ENCODE peak calls at places on chromosomes 1 and 21, in ten cellular contexts. Z, M, W, C, Q, K, F, E, B and S are unnamed samples.

GRCh38 chr1:24554714-24555113 is 1.2 kb upstream of the NCMAP start:
- DNase-seq in Z (no peak), M (no peak), W (no peak), C (no peak), Q (no peak), K (no peak), F (no peak), E (no peak), B (no peak), S (no peak)

GRCh38 chr1:222286039-222286438 is 261.9 kb downstream of the HHIPL2 start:
- DNase-seq in Z (no peak), M (no peak), W (no peak), C (no peak), Q (no peak), K (no peak), F (no peak), E (no peak), B (no peak), S (no peak)

GRCh38 chr1:65527211-65527610 is 106.7 kb downstream of the LEPR start:
- DNase-seq in Z (peak), M (no peak), W (no peak), C (no peak), Q (no peak), K (no peak), F (no peak), E (no peak), B (no peak), S (peak)

GRCh38 chr1:102970496-102971078 is 137.7 kb downstream of the COL11A1 start:
- DNase-seq in Z (peak), M (no peak), W (peak), C (peak), Q (peak), K (peak), F (no peak), E (no peak), B (no peak), S (peak)

GRCh38 chr1:186765446-186765845 is 63.3 kb upstream of the PLA2G4A start:
- DNase-seq in Z (no peak), M (no peak), W (no peak), C (no peak), Q (no peak), K (no peak), F (no peak), E (no peak), B (no peak), S (no peak)

GRCh38 chr1:111960971-111961370 is 28.5 kb downstream of the KCND3 start:
- DNase-seq in Z (no peak), M (no peak), W (no peak), C (no peak), Q (no peak), K (no peak), F (no peak), E (no peak), B (no peak), S (no peak)

GRCh38 chr21:17987328-17987727 is 168.2 kb upstream of the C21orf91 start:
- DNase-seq in Z (no peak), M (no peak), W (no peak), C (no peak), Q (no peak), K (no peak), F (no peak), E (no peak), B (no peak), S (no peak)

GRCh38 chr1:62285984-62286481 is 33.2 kb downstream of the KANK4 start:
- DNase-seq in Z (no peak), M (no peak), W (no peak), C (no peak), Q (no peak), K (no peak), F (no peak), E (no peak), B (no peak), S (no peak)

GRCh38 chr1:154775559-154776338 is 94.3 kb downstream of the KCNN3 start:
- DNase-seq in Z (no peak), M (no peak), W (no peak), C (no peak), Q (no peak), K (no peak), F (no peak), E (no peak), B (no peak), S (no peak)

GRCh38 chr1:16718908-16719533 is 21.3 kb upstream of the RNU1-4 start:
- DNase-seq in Z (peak), M (peak), W (no peak), C (peak), Q (no peak), K (no peak), F (peak), E (no peak), B (peak), S (no peak)

GRCh38 chr1:20430355-20431290 is 55.4 kb downstream of the CAMK2N1 start:
- DNase-seq in Z (peak), M (no peak), W (no peak), C (peak), Q (peak), K (no peak), F (no peak), E (no peak), B (peak), S (peak)

GRCh38 chr1:153534933-153535663 is 693 bp downstream of the S100A6 start:
- DNase-seq in Z (no peak), M (peak), W (no peak), C (no peak), Q (no peak), K (no peak), F (peak), E (no peak), B (no peak), S (peak)

GRCh38 chr1:201676061-201676644 is 137.2 kb downstream of the NAV1 start:
- DNase-seq in Z (no peak), M (no peak), W (no peak), C (no peak), Q (no peak), K (no peak), F (peak), E (no peak), B (no peak), S (peak)

GRCh38 chr1:240492832-240493440 is 119.0 kb downstream of the GREM2 start:
- DNase-seq in Z (no peak), M (no peak), W (no peak), C (peak), Q (peak), K (no peak), F (peak), E (no peak), B (peak), S (peak)

GRCh38 chr1:13510499-13510898 is 3.3 kb downstream of the LRRC38 start:
- DNase-seq in Z (no peak), M (no peak), W (no peak), C (no peak), Q (no peak), K (no peak), F (no peak), E (no peak), B (no peak), S (no peak)

GRCh38 chr1:47213230-47213676 is 18.8 kb downstream of the TAL1 start:
- DNase-seq in Z (no peak), M (no peak), W (no peak), C (no peak), Q (no peak), K (no peak), F (no peak), E (no peak), B (no peak), S (no peak)

GRCh38 chr1:9321480-9321849 is 28.8 kb downstream of the SPSB1 start:
- DNase-seq in Z (no peak), M (no peak), W (peak), C (no peak), Q (peak), K (no peak), F (no peak), E (no peak), B (no peak), S (peak)

GRCh38 chr1:171788696-171789095 is 7.2 kb downstream of the METTL13 start:
- DNase-seq in Z (no peak), M (no peak), W (peak), C (no peak), Q (peak), K (peak), F (no peak), E (no peak), B (no peak), S (peak)

GRCh38 chr1:17875882-17876280 is 120.7 kb downstream of the ACTL8 start:
- DNase-seq in Z (no peak), M (no peak), W (no peak), C (no peak), Q (peak), K (no peak), F (no peak), E (no peak), B (no peak), S (peak)

GRCh38 chr1:86787626-86788025 is 83.2 kb downstream of the SH3GLB1 start:
- DNase-seq in Z (no peak), M (no peak), W (no peak), C (no peak), Q (no peak), K (no peak), F (no peak), E (no peak), B (no peak), S (no peak)

GRCh38 chr1:86788300-86789206 is 84.2 kb downstream of the SH3GLB1 start:
- DNase-seq in Z (no peak), M (no peak), W (no peak), C (peak), Q (peak), K (no peak), F (peak), E (no peak), B (peak), S (peak)
- TF ChIP-seq CTCF in Z (no peak), M (no peak), W (no peak), C (no peak), Q (no peak), K (no peak), F (no peak), E (no peak), B (no peak), S (no peak)

DNA sequence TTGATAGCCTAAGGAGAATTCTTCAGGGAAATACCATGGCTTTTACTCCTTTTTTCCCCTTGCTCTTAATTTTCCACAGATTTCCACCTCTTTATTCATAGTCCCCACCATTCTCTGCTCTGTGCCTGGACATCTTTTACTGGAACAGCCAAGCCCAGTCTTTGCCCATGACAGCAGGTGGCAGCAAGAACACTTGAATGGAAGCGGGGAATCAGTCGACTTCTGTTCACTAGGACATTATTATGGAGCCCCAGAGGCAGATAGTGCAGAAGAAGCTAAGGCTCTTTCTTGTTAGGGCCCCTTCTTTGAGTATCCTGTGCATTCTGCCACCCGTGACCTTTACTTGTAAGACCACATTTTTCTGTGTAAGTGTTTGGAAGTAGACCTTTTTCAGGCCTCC is 6.3 kb downstream of the OR14I1 start:
- DNase-seq in Z (no peak), M (no peak), W (no peak), C (no peak), Q (no peak), K (no peak), F (no peak), E (no peak), B (no peak), S (no peak)
- TF ChIP-seq CTCF in Z (peak), M (no peak), W (no peak), C (no peak), Q (no peak), K (no peak), F (no peak), E (no peak), B (no peak), S (no peak)

DNA sequence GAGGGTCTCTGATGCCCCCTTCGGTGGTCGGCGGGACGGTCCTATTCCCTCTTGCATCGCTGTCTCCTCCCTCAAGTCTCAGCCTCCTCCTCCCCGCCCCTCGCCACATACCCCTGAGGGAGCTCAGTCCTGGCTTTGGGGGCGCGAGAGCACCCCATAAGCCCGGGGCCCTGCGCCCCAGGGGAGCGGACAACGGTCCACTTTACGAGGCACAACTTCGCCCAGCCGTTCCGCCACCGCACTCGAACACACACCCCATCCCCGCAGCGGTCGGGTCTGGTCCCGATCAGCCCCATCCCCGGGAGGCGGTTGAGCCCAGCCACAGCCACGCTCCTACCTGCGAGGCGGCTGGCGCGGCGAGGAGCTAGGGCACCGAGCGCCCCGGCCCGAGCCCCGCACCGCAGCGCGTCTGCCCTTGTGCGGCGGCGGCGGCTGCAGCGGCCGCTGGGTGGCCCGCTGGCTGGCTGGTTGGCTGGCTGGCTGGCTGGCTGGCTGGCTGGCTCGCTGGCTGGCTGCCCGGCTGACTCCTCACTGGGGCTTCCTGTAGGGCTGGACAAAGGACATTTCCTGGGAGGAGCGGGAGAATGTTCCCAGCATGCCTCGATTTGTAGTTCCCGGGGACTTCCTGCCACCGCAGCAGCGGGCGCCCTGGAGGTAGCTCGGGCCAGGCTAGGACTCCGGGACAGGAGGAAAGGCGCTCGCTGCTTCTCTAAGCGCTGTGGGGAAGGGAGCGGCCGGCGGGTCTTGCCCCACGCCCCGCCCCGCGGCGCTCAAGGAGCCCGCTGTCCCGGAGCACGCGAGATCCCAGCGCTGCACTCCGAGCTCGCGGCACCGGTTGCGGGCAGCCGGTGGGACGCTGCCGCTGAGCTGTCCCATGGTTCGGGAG is at the start of gene ZNF697:
- DNase-seq in Z (peak), M (peak), W (peak), C (peak), Q (peak), K (peak), F (peak), E (peak), B (peak), S (peak)
- TF ChIP-seq CTCF in Z (peak), M (no peak), W (peak), C (peak), Q (peak), K (peak), F (peak), E (no peak), B (peak), S (peak)

GRCh38 chr1:5830771-5831599 is 161.2 kb downstream of the NPHP4 start:
- DNase-seq in Z (no peak), M (no peak), W (no peak), C (peak), Q (peak), K (no peak), F (no peak), E (no peak), B (peak), S (no peak)
- TF ChIP-seq CTCF in Z (peak), M (no peak), W (no peak), C (peak), Q (no peak), K (no peak), F (no peak), E (no peak), B (no peak), S (no peak)

GRCh38 chr1:35857830-35858229 is 25.2 kb upstream of the AGO1 start:
- DNase-seq in Z (no peak), M (no peak), W (no peak), C (no peak), Q (no peak), K (no peak), F (no peak), E (no peak), B (no peak), S (peak)
- TF ChIP-seq CTCF in Z (peak), M (no peak), W (peak), C (peak), Q (no peak), K (peak), F (no peak), E (no peak), B (no peak), S (peak)

GRCh38 chr1:6357243-6357929 is 36.2 kb downstream of the ACOT7 start:
- DNase-seq in Z (no peak), M (no peak), W (no peak), C (peak), Q (no peak), K (no peak), F (no peak), E (no peak), B (no peak), S (no peak)
- TF ChIP-seq CTCF in Z (peak), M (no peak), W (peak), C (peak), Q (no peak), K (peak), F (no peak), E (no peak), B (no peak), S (peak)

GRCh38 chr1:198153103-198153502 is 3.7 kb upstream of the NEK7 start:
- DNase-seq in Z (no peak), M (no peak), W (no peak), C (no peak), Q (no peak), K (no peak), F (peak), E (no peak), B (no peak), S (peak)

GRCh38 chr1:198156111-198156744 is 570 bp upstream of the NEK7 start:
- DNase-seq in Z (peak), M (no peak), W (no peak), C (peak), Q (peak), K (no peak), F (peak), E (no peak), B (no peak), S (peak)

GRCh38 chr1:198155253-198155652 is 1.5 kb upstream of the NEK7 start:
- DNase-seq in Z (no peak), M (no peak), W (no peak), C (no peak), Q (peak), K (no peak), F (no peak), E (no peak), B (no peak), S (peak)

GRCh38 chr1:198151688-198152087 is 5.1 kb upstream of the NEK7 start:
- DNase-seq in Z (no peak), M (no peak), W (no peak), C (no peak), Q (no peak), K (no peak), F (no peak), E (no peak), B (no peak), S (no peak)

DNA sequence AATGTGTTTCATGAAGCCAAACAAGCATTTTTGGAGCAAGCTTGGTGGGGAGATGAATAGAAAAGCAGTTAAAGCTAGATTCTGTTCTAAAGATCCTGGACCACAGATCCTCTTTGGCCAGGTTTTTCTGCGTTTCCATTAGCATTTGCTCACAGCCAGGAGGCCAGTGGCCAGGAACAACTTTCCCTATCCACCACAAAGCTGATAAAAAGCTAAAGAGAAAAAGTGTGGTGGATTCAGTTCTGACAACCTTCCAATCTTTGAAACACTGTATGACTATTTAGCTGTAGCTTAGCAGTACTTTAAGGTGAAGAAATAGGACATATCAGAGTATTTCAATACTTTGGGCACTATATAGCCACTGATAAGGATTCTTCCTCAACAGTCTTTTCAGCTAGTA is 3.0 kb upstream of the NEK7 start:
- DNase-seq in Z (no peak), M (no peak), W (no peak), C (no peak), Q (no peak), K (no peak), F (no peak), E (no peak), B (no peak), S (no peak)
- TF ChIP-seq CTCF in Z (no peak), M (no peak), W (no peak), C (no peak), Q (no peak), K (no peak), F (no peak), E (no peak), B (no peak), S (no peak)

DNA sequence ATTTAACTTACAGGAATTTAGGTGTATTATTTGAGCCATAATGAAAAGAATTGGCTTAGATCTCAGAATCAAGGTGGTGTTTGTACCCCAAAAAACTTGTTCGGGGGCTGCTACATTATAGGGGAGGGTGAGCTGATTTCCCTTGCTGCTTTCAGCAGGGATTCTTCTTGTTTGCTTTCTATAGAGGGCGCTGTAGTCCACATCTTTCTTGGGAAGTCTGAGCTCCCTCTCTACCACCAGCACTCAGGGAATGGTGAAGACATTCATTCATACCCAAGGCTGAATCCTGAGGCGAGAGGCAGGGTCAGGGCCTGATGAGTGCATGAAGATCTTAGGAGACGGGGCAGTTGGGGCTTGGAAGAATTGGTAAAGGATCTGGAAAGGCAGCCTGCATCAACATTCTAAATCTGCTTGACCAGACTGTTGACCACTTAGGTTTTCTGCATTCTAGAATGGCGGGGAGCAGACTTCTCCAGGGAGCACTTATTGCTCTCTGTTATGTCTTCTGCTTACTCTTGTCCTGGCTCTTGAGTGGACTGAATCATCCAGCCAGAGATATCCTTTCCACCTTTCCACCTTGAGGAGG is 18.9 kb downstream of the SPATA46 start:
- DNase-seq in Z (no peak), M (no peak), W (no peak), C (no peak), Q (no peak), K (peak), F (no peak), E (no peak), B (no peak), S (peak)
- TF ChIP-seq CTCF in Z (peak), M (no peak), W (peak), C (peak), Q (no peak), K (peak), F (peak), E (no peak), B (no peak), S (peak)

GRCh38 chr1:59699227-59699847 is 115.4 kb upstream of the HOOK1 start:
- DNase-seq in Z (peak), M (no peak), W (no peak), C (no peak), Q (peak), K (no peak), F (no peak), E (no peak), B (no peak), S (peak)
- TF ChIP-seq CTCF in Z (peak), M (peak), W (peak), C (peak), Q (peak), K (peak), F (peak), E (peak), B (peak), S (peak)

GRCh38 chr1:32372149-32372756 is 9.9 kb downstream of the TSSK3 start:
- DNase-seq in Z (no peak), M (no peak), W (no peak), C (no peak), Q (no peak), K (no peak), F (no peak), E (no peak), B (no peak), S (no peak)
- TF ChIP-seq CTCF in Z (peak), M (no peak), W (no peak), C (no peak), Q (no peak), K (no peak), F (no peak), E (no peak), B (no peak), S (no peak)